ENCODE peak calls at places on chromosomes 6 and 20, in seven cellular contexts. H is HepG2, O is GM12878, V is HCT116, I is SK-N-SH, T is K562, M is H1. P is an unnamed sample.

GRCh38 chr6:121437861-121438651 is 2.6 kb downstream of the GJA1 start:
- DNase-seq in T (no peak), M (no peak), H (no peak), V (no peak), O (no peak), I (no peak), P (peak)

GRCh38 chr6:95648636-95649035 is 71.3 kb downstream of the MANEA start:
- DNase-seq in V (no peak), I (no peak), M (no peak), H (peak), T (no peak), O (no peak), P (no peak)

GRCh38 chr6:75602897-75603395 is 1.3 kb downstream of the SENP6 start:
- DNase-seq in M (no peak), I (no peak), T (peak), V (no peak), O (no peak), H (no peak), P (no peak)

GRCh38 chr6:164045082-164045481 is 630.6 kb downstream of the QKI start:
- DNase-seq in O (no peak), M (no peak), V (no peak), H (no peak), T (no peak), I (no peak), P (no peak)

GRCh38 chr20:40706977-40707582 is 18.0 kb upstream of the MAFB start:
- DNase-seq in T (no peak), V (peak), H (peak), M (peak), O (no peak), I (no peak), P (no peak)

GRCh38 chr20:9474835-9475413 is 39.5 kb upstream of the LAMP5 start:
- DNase-seq in O (no peak), T (no peak), H (no peak), I (no peak), M (no peak), V (no peak), P (no peak)

GRCh38 chr6:133396225-133396624 is 155.1 kb downstream of the EYA4 start:
- DNase-seq in T (no peak), O (no peak), M (no peak), V (no peak), I (no peak), H (no peak), P (no peak)

GRCh38 chr6:111381126-111381525 is 101.9 kb downstream of the REV3L start:
- DNase-seq in T (no peak), I (no peak), V (no peak), H (no peak), M (no peak), O (no peak), P (no peak)

GRCh38 chr6:79048611-79049010 is 29.4 kb downstream of the PHIP start:
- DNase-seq in V (peak), I (peak), M (no peak), H (peak), T (peak), O (no peak), P (peak)

GRCh38 chr6:106844930-106845329 is 129.6 kb downstream of the CD24 start:
- DNase-seq in O (peak), T (no peak), I (no peak), M (no peak), H (no peak), V (no peak), P (no peak)

GRCh38 chr6:148157841-148158240 is 184.8 kb upstream of the SASH1 start:
- DNase-seq in T (no peak), O (no peak), H (no peak), M (no peak), V (no peak), I (no peak), P (no peak)

GRCh38 chr6:105553174-105553573 is 150.3 kb upstream of the PREP start:
- DNase-seq in H (no peak), M (no peak), O (no peak), I (no peak), T (no peak), V (no peak), P (no peak)

GRCh38 chr6:137550527-137550926 is 56.3 kb upstream of the OLIG3 start:
- DNase-seq in O (no peak), V (no peak), I (no peak), M (peak), T (no peak), H (no peak), P (no peak)

GRCh38 chr6:4023240-4023639 is 55.7 kb downstream of the FAM217A start:
- DNase-seq in O (no peak), T (no peak), H (peak), M (no peak), I (no peak), V (no peak), P (no peak)

GRCh38 chr20:408843-409696 is 971 bp downstream of the RBCK1 start:
- DNase-seq in M (no peak), H (no peak), V (no peak), I (no peak), T (no peak), O (no peak), P (no peak)

GRCh38 chr20:10263385-10264165 is 44.9 kb downstream of the SNAP25 start:
- DNase-seq in I (no peak), H (peak), O (no peak), M (no peak), V (no peak), T (no peak), P (peak)

GRCh38 chr6:166955121-166955864 is 1.1 kb downstream of the RNASET2 start:
- DNase-seq in I (peak), M (no peak), V (no peak), H (no peak), O (no peak), T (peak), P (peak)

GRCh38 chr6:88164061-88164460 is 2.1 kb downstream of the CNR1 start:
- DNase-seq in O (no peak), M (no peak), T (no peak), I (no peak), V (no peak), H (no peak), P (no peak)

GRCh38 chr20:4869290-4870193 is 131.8 kb downstream of the SLC23A2 start:
- DNase-seq in H (no peak), O (no peak), T (no peak), I (no peak), V (no peak), M (no peak), P (peak)

GRCh38 chr20:20699917-20700316 is 12.5 kb downstream of the RALGAPA2 start:
- DNase-seq in V (no peak), O (no peak), I (no peak), T (no peak), H (no peak), M (no peak), P (no peak)

GRCh38 chr6:56072856-56073255 is 174.5 kb downstream of the COL21A1 start:
- DNase-seq in I (no peak), M (no peak), O (no peak), V (no peak), H (no peak), T (no peak), P (no peak)

GRCh38 chr6:127162808-127163207 is 44.3 kb downstream of the RSPO3 start:
- DNase-seq in V (no peak), O (no peak), H (no peak), I (no peak), T (no peak), M (no peak), P (no peak)

GRCh38 chr6:163415620-163416379 is 1.3 kb downstream of the QKI start:
- DNase-seq in V (no peak), M (no peak), T (peak), H (peak), I (peak), O (peak), P (peak)

GRCh38 chr20:4978050-4978918 is 23.0 kb downstream of the SLC23A2 start:
- DNase-seq in O (no peak), I (no peak), V (no peak), M (no peak), H (no peak), T (no peak), P (no peak)

GRCh38 chr6:223763-224162 is 68.5 kb upstream of the DUSP22 start:
- DNase-seq in O (no peak), I (no peak), M (no peak), H (no peak), V (no peak), T (no peak), P (no peak)

GRCh38 chr6:167804281-167805013 is 22.3 kb upstream of the AFDN start:
- DNase-seq in V (no peak), O (no peak), I (no peak), M (peak), T (no peak), H (no peak), P (no peak)

GRCh38 chr20:47502801-47503239 is 1.1 kb downstream of the NCOA3 start:
- DNase-seq in V (no peak), I (peak), O (no peak), M (no peak), H (peak), T (peak), P (no peak)

GRCh38 chr6:21349834-21350233 is 243.7 kb upstream of the SOX4 start:
- DNase-seq in V (no peak), M (no peak), H (no peak), O (no peak), I (no peak), T (no peak), P (no peak)

GRCh38 chr6:106522557-106522956 is 106.7 kb downstream of the RTN4IP1 start:
- DNase-seq in M (no peak), V (no peak), O (no peak), I (no peak), T (no peak), H (no peak), P (no peak)

GRCh38 chr6:15876406-15876805 is 213.6 kb upstream of the DTNBP1 start:
- DNase-seq in M (no peak), V (no peak), T (no peak), H (no peak), O (peak), I (no peak), P (no peak)

GRCh38 chr6:40933864-40934263 is 105.2 kb downstream of the UNC5CL start:
- DNase-seq in O (no peak), M (no peak), V (no peak), H (no peak), T (no peak), I (no peak), P (no peak)

GRCh38 chr6:164216368-164216767 is 801.9 kb downstream of the QKI start:
- DNase-seq in O (no peak), I (peak), H (no peak), V (no peak), M (no peak), T (no peak), P (no peak)

GRCh38 chr6:48826884-48827701 is 636.0 kb downstream of the MMUT start:
- DNase-seq in I (no peak), T (no peak), H (no peak), V (peak), O (no peak), M (no peak), P (no peak)

GRCh38 chr6:36121752-36122494 is 8.4 kb upstream of the MAPK13 start:
- DNase-seq in T (no peak), V (no peak), H (peak), O (no peak), I (no peak), M (no peak), P (no peak)

GRCh38 chr20:58046311-58046710 is 182.1 kb downstream of the ANKRD60 start:
- DNase-seq in H (no peak), I (no peak), T (no peak), O (no peak), M (peak), V (no peak), P (no peak)

GRCh38 chr20:44720617-44720993 is 5.4 kb downstream of the CCN5 start:
- DNase-seq in O (no peak), H (no peak), I (peak), M (no peak), T (no peak), V (peak), P (peak)

GRCh38 chr6:132683543-132683942 is 24.6 kb upstream of the TAAR1 start:
- DNase-seq in H (peak), M (no peak), T (no peak), V (no peak), I (no peak), O (no peak), P (no peak)

GRCh38 chr6:111306104-111306888 is 176.7 kb downstream of the REV3L start:
- DNase-seq in M (no peak), O (no peak), I (no peak), H (no peak), V (no peak), T (no peak), P (no peak)

GRCh38 chr6:150633466-150633795 is 33.7 kb downstream of the PLEKHG1 start:
- DNase-seq in M (no peak), V (no peak), T (no peak), I (no peak), O (no peak), H (no peak), P (no peak)

GRCh38 chr6:9020001-9020400 is 584.7 kb upstream of the SLC35B3 start:
- DNase-seq in M (no peak), I (no peak), O (no peak), V (no peak), H (no peak), T (no peak), P (no peak)

GRCh38 chr6:9028086-9028485 is 592.7 kb upstream of the SLC35B3 start:
- DNase-seq in V (no peak), T (no peak), O (no peak), I (no peak), H (no peak), M (no peak), P (no peak)

GRCh38 chr6:9025223-9025622 is 589.9 kb upstream of the SLC35B3 start:
- DNase-seq in T (no peak), H (no peak), I (no peak), O (no peak), M (no peak), V (no peak), P (no peak)

GRCh38 chr6:9025796-9026195 is 590.5 kb upstream of the SLC35B3 start:
- DNase-seq in H (no peak), O (no peak), I (no peak), M (no peak), V (no peak), T (no peak), P (peak)
- TF ChIP-seq JUND in H (no peak), O (no peak), I (no peak), M (no peak), V (no peak), T (no peak), P (no peak)

DNA sequence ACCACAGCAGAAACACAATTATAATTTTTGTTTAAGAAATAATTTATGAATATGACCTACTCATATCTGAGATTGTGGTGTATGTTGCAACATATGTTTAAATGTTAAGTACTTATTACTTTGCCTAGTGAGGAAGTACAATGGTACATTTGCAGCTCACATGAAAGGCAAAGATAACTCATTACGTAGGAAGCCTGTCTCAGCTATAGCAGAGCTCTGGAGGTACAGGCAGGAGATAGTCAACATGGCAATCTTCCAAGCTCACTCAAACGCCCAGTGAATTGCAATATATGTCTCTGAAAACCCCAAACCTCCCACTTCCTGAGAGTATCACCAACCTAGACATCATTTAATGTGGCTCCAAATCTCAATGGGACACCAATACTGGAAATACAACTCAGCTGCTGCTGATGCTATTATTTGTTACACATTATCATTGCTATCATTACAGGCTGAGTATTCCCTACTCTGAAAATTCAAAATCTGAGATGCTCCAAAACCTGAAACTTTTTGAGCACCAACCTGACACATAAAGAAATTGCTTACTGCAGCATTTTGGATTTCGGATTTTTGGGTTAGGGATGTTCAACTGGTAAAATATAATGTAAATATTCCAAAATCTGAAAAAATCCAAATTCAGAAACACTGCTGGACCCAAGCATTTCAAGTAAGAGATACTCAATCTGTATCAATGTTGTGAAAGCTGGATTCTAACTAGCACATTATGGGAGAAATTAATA is 25.1 kb upstream of the GSTA4 start:
- DNase-seq in V (no peak), O (no peak), H (no peak), I (peak), T (peak), M (no peak), P (no peak)
- TF ChIP-seq JUND in V (no peak), O (no peak), H (no peak), I (no peak), T (peak), M (no peak), P (no peak)

GRCh38 chr6:169005141-169005540 is 248.5 kb downstream of the THBS2 start:
- DNase-seq in I (no peak), T (no peak), O (no peak), V (no peak), H (no peak), M (no peak), P (no peak)

GRCh38 chr6:169009658-169010057 is 244.0 kb downstream of the THBS2 start:
- DNase-seq in I (no peak), O (no peak), T (no peak), M (no peak), V (no peak), H (no peak), P (no peak)

GRCh38 chr6:169008641-169009040 is 245.0 kb downstream of the THBS2 start:
- DNase-seq in V (no peak), O (no peak), M (no peak), H (no peak), I (no peak), T (no peak), P (no peak)
- TF ChIP-seq JUND in V (no peak), O (no peak), M (no peak), H (no peak), I (no peak), T (no peak), P (no peak)

DNA sequence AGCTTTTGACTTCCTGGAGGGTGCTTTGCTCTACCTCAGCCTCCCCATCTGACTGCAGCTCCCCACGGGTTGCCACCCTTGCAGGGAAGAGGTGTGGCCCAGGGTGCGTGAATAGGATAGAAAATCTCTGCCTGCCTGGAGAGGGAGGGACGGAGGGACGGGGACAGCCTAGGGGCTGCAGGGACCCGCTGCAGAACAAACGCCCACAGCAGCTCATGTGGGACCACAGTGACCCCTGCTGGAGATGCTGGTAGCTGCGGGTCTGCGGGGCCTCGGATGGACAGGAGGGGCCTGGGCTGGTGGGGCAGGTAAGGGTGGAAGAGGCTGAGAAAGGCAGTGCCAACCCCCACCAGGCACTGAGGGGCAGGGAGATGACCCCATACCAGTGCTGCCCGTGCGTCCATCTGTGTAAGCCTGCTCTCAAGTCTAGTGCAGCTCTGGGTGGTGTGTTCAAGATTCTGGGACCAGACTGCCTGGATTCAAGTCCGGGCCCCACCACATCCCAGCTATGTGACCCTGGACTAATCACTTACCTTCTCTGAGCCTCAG is 39.4 kb downstream of the KIAA1755 start:
- DNase-seq in M (peak), V (peak), I (peak), O (no peak), T (peak), H (peak), P (peak)
- TF ChIP-seq JUND in M (no peak), V (no peak), I (no peak), O (no peak), T (no peak), H (no peak), P (no peak)

GRCh38 chr6:38801305-38801704 is 86.2 kb downstream of the DNAH8 start:
- DNase-seq in T (no peak), V (no peak), I (peak), O (no peak), H (no peak), M (no peak), P (peak)

GRCh38 chr6:38802497-38802896 is 87.4 kb downstream of the DNAH8 start:
- DNase-seq in H (no peak), V (no peak), O (no peak), T (no peak), I (no peak), M (no peak), P (no peak)

GRCh38 chr6:38804368-38804767 is 89.3 kb downstream of the DNAH8 start:
- DNase-seq in H (no peak), M (no peak), T (no peak), I (no peak), V (no peak), O (no peak), P (no peak)

GRCh38 chr6:38805127-38805655 is 90.1 kb downstream of the DNAH8 start:
- DNase-seq in T (no peak), H (no peak), I (no peak), M (no peak), V (no peak), O (no peak), P (no peak)

GRCh38 chr6:38803129-38803528 is 88.0 kb downstream of the DNAH8 start:
- DNase-seq in O (no peak), M (no peak), T (no peak), I (no peak), H (no peak), V (no peak), P (no peak)
- TF ChIP-seq JUND in O (no peak), M (no peak), T (no peak), I (no peak), H (no peak), V (no peak), P (no peak)

DNA sequence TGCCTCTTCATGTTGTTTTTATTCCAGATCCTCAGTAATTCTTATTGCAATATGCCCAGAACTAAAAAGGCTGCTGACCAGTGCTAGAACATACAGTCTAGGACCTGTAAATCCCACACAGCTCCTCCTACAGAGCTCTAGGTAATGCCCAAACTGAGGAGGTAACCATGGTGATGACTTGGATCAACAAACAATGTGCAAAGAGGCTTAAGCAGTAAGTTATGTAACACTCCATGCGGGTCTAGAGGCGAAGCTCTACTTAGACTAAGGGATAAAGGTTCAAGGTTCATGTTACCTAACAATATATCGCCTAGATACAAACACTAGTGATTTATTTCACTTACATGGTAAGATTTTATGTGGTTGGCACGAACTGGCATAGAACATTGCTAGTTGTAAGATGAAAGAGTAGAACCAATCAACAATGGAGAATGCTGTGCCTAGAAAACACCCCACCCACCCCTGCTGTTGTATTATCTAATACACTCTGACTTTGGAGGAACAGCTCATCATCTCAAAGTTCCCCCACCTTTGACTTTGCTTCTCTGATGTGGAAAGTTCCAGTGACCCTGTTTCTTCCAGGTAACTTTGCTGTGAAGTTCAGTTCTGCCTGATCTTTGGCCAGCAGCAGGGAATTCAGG is 242.4 kb downstream of the ALDH8A1 start:
- DNase-seq in V (no peak), M (no peak), I (no peak), O (no peak), T (no peak), H (peak), P (peak)
- TF ChIP-seq JUND in V (no peak), M (no peak), I (no peak), O (no peak), T (no peak), H (no peak), P (no peak)